ENCODE peak calls at places on chromosomes 6 and 20, in seven cellular contexts. One of them, this sample, is unnamed.
A peak's percentile ranks its signal among the peaks of the same experiment; 100 is the strongest.

GRCh38 chr6:14880717-14881116 is 365.2 kb upstream of the JARID2 start:
- DNase-seq in heart right ventricle: no peak
- DNase-seq in epithelial cell of esophagus: no peak
- DNase-seq in dorsolateral prefrontal cortex: no peak
- DNase-seq in upper lobe of right lung: no peak
- DNase-seq in GM12865: no peak
- DNase-seq in type B pancreatic cell: no peak
- DNase-seq in this sample: no peak

GRCh38 chr6:21375206-21375605 is 218.3 kb upstream of the SOX4 start:
- DNase-seq in epithelial cell of esophagus: no peak
- DNase-seq in heart right ventricle: no peak
- DNase-seq in dorsolateral prefrontal cortex: no peak
- DNase-seq in upper lobe of right lung: no peak
- DNase-seq in type B pancreatic cell: no peak
- DNase-seq in GM12865: peak; percentile 59
- DNase-seq in this sample: no peak

GRCh38 chr6:166786704-166787293 is 159.7 kb upstream of the RPS6KA2 start:
- DNase-seq in dorsolateral prefrontal cortex: no peak
- DNase-seq in type B pancreatic cell: no peak
- DNase-seq in heart right ventricle: no peak
- DNase-seq in GM12865: peak; percentile 75
- DNase-seq in epithelial cell of esophagus: peak; percentile 71
- DNase-seq in upper lobe of right lung: no peak
- DNase-seq in this sample: no peak

GRCh38 chr20:35058184-35058583 is 34.4 kb downstream of the TRPC4AP start:
- DNase-seq in heart right ventricle: no peak
- DNase-seq in dorsolateral prefrontal cortex: no peak
- DNase-seq in type B pancreatic cell: no peak
- DNase-seq in epithelial cell of esophagus: no peak
- DNase-seq in upper lobe of right lung: no peak
- DNase-seq in GM12865: no peak
- DNase-seq in this sample: no peak

GRCh38 chr6:150004101-150004782 is 21.1 kb downstream of the RAET1L start:
- DNase-seq in GM12865: peak; percentile 69
- DNase-seq in heart right ventricle: no peak
- DNase-seq in dorsolateral prefrontal cortex: no peak
- DNase-seq in type B pancreatic cell: no peak
- DNase-seq in upper lobe of right lung: no peak
- DNase-seq in epithelial cell of esophagus: no peak
- DNase-seq in this sample: no peak

GRCh38 chr6:99011151-99011550 is 63.4 kb upstream of the FBXL4 start:
- DNase-seq in GM12865: no peak
- DNase-seq in type B pancreatic cell: no peak
- DNase-seq in upper lobe of right lung: no peak
- DNase-seq in heart right ventricle: no peak
- DNase-seq in dorsolateral prefrontal cortex: no peak
- DNase-seq in epithelial cell of esophagus: no peak
- DNase-seq in this sample: no peak

GRCh38 chr20:840858-841567 is 7.5 kb downstream of the FAM110A start:
- DNase-seq in heart right ventricle: no peak
- DNase-seq in epithelial cell of esophagus: peak; percentile 65
- DNase-seq in upper lobe of right lung: peak; percentile 90
- DNase-seq in GM12865: no peak
- DNase-seq in dorsolateral prefrontal cortex: no peak
- DNase-seq in type B pancreatic cell: no peak
- DNase-seq in this sample: no peak

GRCh38 chr20:38649275-38649891 is 47.8 kb downstream of the ARHGAP40 start:
- DNase-seq in upper lobe of right lung: no peak
- DNase-seq in type B pancreatic cell: no peak
- DNase-seq in dorsolateral prefrontal cortex: peak; percentile 47
- DNase-seq in GM12865: peak; percentile 28
- DNase-seq in heart right ventricle: no peak
- DNase-seq in epithelial cell of esophagus: peak; percentile 37
- DNase-seq in this sample: no peak

GRCh38 chr20:20450461-20451027 is 82.6 kb downstream of the INSM1 start:
- DNase-seq in upper lobe of right lung: no peak
- DNase-seq in GM12865: no peak
- DNase-seq in epithelial cell of esophagus: no peak
- DNase-seq in heart right ventricle: peak; percentile 60
- DNase-seq in type B pancreatic cell: no peak
- DNase-seq in dorsolateral prefrontal cortex: peak; percentile 75
- DNase-seq in this sample: no peak

GRCh38 chr20:1949711-1950110 is 44.1 kb downstream of the PDYN start:
- DNase-seq in dorsolateral prefrontal cortex: no peak
- DNase-seq in type B pancreatic cell: no peak
- DNase-seq in GM12865: no peak
- DNase-seq in upper lobe of right lung: no peak
- DNase-seq in heart right ventricle: no peak
- DNase-seq in epithelial cell of esophagus: no peak
- DNase-seq in this sample: no peak

GRCh38 chr6:90413867-90414266 is 117.2 kb upstream of the BACH2 start:
- DNase-seq in type B pancreatic cell: no peak
- DNase-seq in upper lobe of right lung: no peak
- DNase-seq in GM12865: peak; percentile 41
- DNase-seq in heart right ventricle: no peak
- DNase-seq in dorsolateral prefrontal cortex: peak; percentile 50
- DNase-seq in epithelial cell of esophagus: peak; percentile 18
- DNase-seq in this sample: no peak

GRCh38 chr6:45947807-45948206 is 67.9 kb downstream of the CLIC5 start:
- DNase-seq in heart right ventricle: no peak
- DNase-seq in upper lobe of right lung: no peak
- DNase-seq in GM12865: no peak
- DNase-seq in type B pancreatic cell: no peak
- DNase-seq in epithelial cell of esophagus: no peak
- DNase-seq in dorsolateral prefrontal cortex: no peak
- DNase-seq in this sample: no peak

GRCh38 chr6:95518630-95519227 is 58.6 kb upstream of the MANEA start:
- DNase-seq in type B pancreatic cell: no peak
- DNase-seq in dorsolateral prefrontal cortex: no peak
- DNase-seq in heart right ventricle: no peak
- DNase-seq in upper lobe of right lung: peak; percentile 40
- DNase-seq in epithelial cell of esophagus: no peak
- DNase-seq in GM12865: no peak
- DNase-seq in this sample: no peak
- TF ChIP-seq CTCF in type B pancreatic cell: no peak
- TF ChIP-seq CTCF in dorsolateral prefrontal cortex: no peak
- TF ChIP-seq CTCF in heart right ventricle: no peak
- TF ChIP-seq CTCF in upper lobe of right lung: no peak
- TF ChIP-seq CTCF in epithelial cell of esophagus: no peak
- TF ChIP-seq CTCF in GM12865: no peak
- TF ChIP-seq CTCF in this sample: no peak

GRCh38 chr6:94071835-94072234 is 652.5 kb upstream of the EPHA7 start:
- DNase-seq in epithelial cell of esophagus: no peak
- DNase-seq in dorsolateral prefrontal cortex: no peak
- DNase-seq in heart right ventricle: no peak
- DNase-seq in type B pancreatic cell: no peak
- DNase-seq in upper lobe of right lung: no peak
- DNase-seq in GM12865: no peak
- DNase-seq in this sample: no peak
- TF ChIP-seq CTCF in epithelial cell of esophagus: no peak
- TF ChIP-seq CTCF in dorsolateral prefrontal cortex: peak; percentile 55
- TF ChIP-seq CTCF in heart right ventricle: peak; percentile 16
- TF ChIP-seq CTCF in type B pancreatic cell: peak; percentile 72
- TF ChIP-seq CTCF in upper lobe of right lung: no peak
- TF ChIP-seq CTCF in GM12865: no peak
- TF ChIP-seq CTCF in this sample: no peak

DNA sequence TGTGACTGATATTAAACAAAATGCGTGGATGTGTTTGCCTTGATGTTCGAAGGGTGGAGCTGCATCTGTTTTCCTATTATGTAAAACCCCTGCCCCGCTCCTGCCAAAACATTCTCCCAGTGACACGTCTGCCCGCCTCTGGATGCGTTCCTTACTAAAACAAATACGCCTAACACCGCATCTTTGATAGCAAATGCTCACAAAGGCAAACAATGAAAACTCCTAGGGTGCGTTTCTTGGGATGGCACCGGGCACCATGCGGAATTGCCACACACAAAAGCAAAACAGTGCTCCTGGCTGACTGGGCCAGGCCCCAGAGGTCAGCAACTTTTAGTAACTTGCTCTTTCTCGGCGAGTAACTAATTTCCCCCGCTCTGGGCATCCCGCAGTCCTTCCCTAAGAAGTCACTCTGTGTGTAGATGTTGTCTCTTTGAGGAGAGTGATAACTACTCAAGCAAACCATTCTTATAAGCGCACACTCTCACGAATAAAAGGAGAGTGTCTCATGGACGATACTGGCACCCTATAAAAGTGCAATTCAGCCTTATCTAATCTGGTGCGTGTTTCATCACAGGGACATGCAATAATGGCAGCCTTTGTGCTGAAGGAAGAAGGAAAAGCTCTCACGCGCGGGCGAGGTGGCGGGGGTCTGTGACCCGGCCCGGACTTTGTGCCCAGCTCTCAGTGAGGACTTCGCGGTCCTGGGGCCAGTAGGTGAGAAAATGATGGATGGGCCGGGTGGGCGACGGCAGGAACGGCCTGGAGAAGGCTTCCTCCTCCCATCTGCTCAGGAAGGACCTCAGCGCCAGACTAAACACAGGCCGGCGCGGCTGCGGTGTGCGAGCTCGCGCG is 8.7 kb upstream of the FOXC1 start:
- DNase-seq in dorsolateral prefrontal cortex: no peak
- DNase-seq in epithelial cell of esophagus: no peak
- DNase-seq in type B pancreatic cell: no peak
- DNase-seq in heart right ventricle: no peak
- DNase-seq in GM12865: no peak
- DNase-seq in upper lobe of right lung: no peak
- DNase-seq in this sample: no peak
- TF ChIP-seq CTCF in dorsolateral prefrontal cortex: no peak
- TF ChIP-seq CTCF in epithelial cell of esophagus: no peak
- TF ChIP-seq CTCF in type B pancreatic cell: no peak
- TF ChIP-seq CTCF in heart right ventricle: no peak
- TF ChIP-seq CTCF in GM12865: no peak
- TF ChIP-seq CTCF in upper lobe of right lung: no peak
- TF ChIP-seq CTCF in this sample: no peak

GRCh38 chr6:18237167-18237566 is 27.2 kb downstream of the DEK start:
- DNase-seq in type B pancreatic cell: no peak
- DNase-seq in GM12865: no peak
- DNase-seq in dorsolateral prefrontal cortex: no peak
- DNase-seq in epithelial cell of esophagus: no peak
- DNase-seq in upper lobe of right lung: no peak
- DNase-seq in heart right ventricle: no peak
- DNase-seq in this sample: peak; percentile 15

GRCh38 chr6:18235524-18235923 is 28.8 kb downstream of the DEK start:
- DNase-seq in type B pancreatic cell: no peak
- DNase-seq in upper lobe of right lung: no peak
- DNase-seq in epithelial cell of esophagus: no peak
- DNase-seq in heart right ventricle: no peak
- DNase-seq in dorsolateral prefrontal cortex: no peak
- DNase-seq in GM12865: no peak
- DNase-seq in this sample: no peak

GRCh38 chr6:18240230-18240629 is 24.1 kb downstream of the DEK start:
- DNase-seq in heart right ventricle: no peak
- DNase-seq in dorsolateral prefrontal cortex: no peak
- DNase-seq in type B pancreatic cell: no peak
- DNase-seq in GM12865: no peak
- DNase-seq in upper lobe of right lung: no peak
- DNase-seq in epithelial cell of esophagus: no peak
- DNase-seq in this sample: no peak

DNA sequence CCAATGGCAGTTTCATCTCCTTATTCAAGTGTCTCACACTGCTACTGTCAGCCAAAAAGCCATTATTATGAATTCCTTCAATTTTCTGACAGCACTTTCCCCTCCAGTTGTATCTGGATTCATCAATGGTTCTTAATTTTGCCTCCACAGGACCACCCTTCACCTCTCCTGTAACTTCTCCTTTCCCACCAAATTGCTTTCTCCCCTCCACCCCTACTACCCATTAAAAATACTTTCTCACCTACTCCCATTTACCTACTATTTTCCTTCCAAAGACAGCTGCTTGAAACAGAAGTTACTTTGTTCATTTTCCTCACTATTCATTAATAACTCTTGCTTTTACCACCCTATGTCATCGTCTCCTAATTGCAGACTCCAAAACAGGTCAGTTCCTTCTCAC is 29.8 kb downstream of the DEK start:
- DNase-seq in GM12865: no peak
- DNase-seq in epithelial cell of esophagus: no peak
- DNase-seq in type B pancreatic cell: no peak
- DNase-seq in upper lobe of right lung: no peak
- DNase-seq in heart right ventricle: no peak
- DNase-seq in dorsolateral prefrontal cortex: no peak
- DNase-seq in this sample: no peak
- TF ChIP-seq CTCF in GM12865: no peak
- TF ChIP-seq CTCF in epithelial cell of esophagus: no peak
- TF ChIP-seq CTCF in type B pancreatic cell: no peak
- TF ChIP-seq CTCF in upper lobe of right lung: no peak
- TF ChIP-seq CTCF in heart right ventricle: no peak
- TF ChIP-seq CTCF in dorsolateral prefrontal cortex: no peak
- TF ChIP-seq CTCF in this sample: no peak

GRCh38 chr20:25220021-25220730 is 24.7 kb downstream of the ENTPD6 start:
- DNase-seq in type B pancreatic cell: no peak
- DNase-seq in epithelial cell of esophagus: no peak
- DNase-seq in upper lobe of right lung: no peak
- DNase-seq in dorsolateral prefrontal cortex: no peak
- DNase-seq in GM12865: no peak
- DNase-seq in heart right ventricle: no peak
- DNase-seq in this sample: no peak
- TF ChIP-seq CTCF in type B pancreatic cell: peak; percentile 54
- TF ChIP-seq CTCF in epithelial cell of esophagus: no peak
- TF ChIP-seq CTCF in upper lobe of right lung: peak; percentile 20
- TF ChIP-seq CTCF in dorsolateral prefrontal cortex: no peak
- TF ChIP-seq CTCF in GM12865: peak; percentile 32
- TF ChIP-seq CTCF in heart right ventricle: peak; percentile 16
- TF ChIP-seq CTCF in this sample: peak; percentile 40

DNA sequence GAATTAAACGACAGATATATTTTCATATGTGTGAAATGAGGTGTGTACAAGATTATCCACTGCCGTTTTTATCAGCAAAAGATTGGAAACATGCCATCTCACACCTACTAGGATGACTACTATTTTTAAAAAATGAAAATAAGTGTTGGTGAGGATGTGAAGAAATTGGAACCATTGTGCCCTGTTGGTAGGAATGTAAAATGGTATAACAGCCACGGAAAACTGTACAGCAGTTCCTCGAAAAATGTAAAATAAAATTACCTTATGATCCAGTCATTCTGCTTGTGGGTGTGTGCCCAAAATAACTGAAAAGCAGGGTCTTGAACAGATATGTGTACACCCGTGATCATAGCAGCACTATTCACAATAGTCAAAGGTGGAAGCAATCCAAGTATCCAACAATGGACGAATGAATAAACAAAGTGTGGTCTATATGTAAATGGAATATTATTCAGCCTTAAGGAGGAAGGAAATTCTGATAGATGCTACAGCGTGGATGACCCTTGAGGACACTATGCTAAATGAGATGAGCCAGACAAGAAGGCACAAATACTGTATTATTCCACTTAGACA is 27.0 kb upstream of the CCN5 start:
- DNase-seq in GM12865: no peak
- DNase-seq in epithelial cell of esophagus: no peak
- DNase-seq in heart right ventricle: no peak
- DNase-seq in dorsolateral prefrontal cortex: no peak
- DNase-seq in upper lobe of right lung: no peak
- DNase-seq in type B pancreatic cell: no peak
- DNase-seq in this sample: no peak
- TF ChIP-seq CTCF in GM12865: no peak
- TF ChIP-seq CTCF in epithelial cell of esophagus: no peak
- TF ChIP-seq CTCF in heart right ventricle: no peak
- TF ChIP-seq CTCF in dorsolateral prefrontal cortex: no peak
- TF ChIP-seq CTCF in upper lobe of right lung: no peak
- TF ChIP-seq CTCF in type B pancreatic cell: no peak
- TF ChIP-seq CTCF in this sample: peak; percentile 17

GRCh38 chr6:132392792-132393191 is 8.5 kb downstream of the MOXD1 start:
- DNase-seq in heart right ventricle: no peak
- DNase-seq in upper lobe of right lung: no peak
- DNase-seq in type B pancreatic cell: no peak
- DNase-seq in dorsolateral prefrontal cortex: no peak
- DNase-seq in epithelial cell of esophagus: peak; percentile 66
- DNase-seq in GM12865: peak; percentile 36
- DNase-seq in this sample: no peak
- TF ChIP-seq CTCF in heart right ventricle: no peak
- TF ChIP-seq CTCF in upper lobe of right lung: no peak
- TF ChIP-seq CTCF in type B pancreatic cell: peak; percentile 25
- TF ChIP-seq CTCF in dorsolateral prefrontal cortex: no peak
- TF ChIP-seq CTCF in epithelial cell of esophagus: peak; percentile 35
- TF ChIP-seq CTCF in GM12865: peak; percentile 13
- TF ChIP-seq CTCF in this sample: peak; percentile 64